ENCODE peak calls at places on chromosomes 6 and 20, in seven cellular contexts. V, N, I, K, B, R and Q are unnamed samples.

GRCh38 chr6:16243055-16243454 is 4.7 kb downstream of the GMPR start:
- DNase-seq in B (no peak), N (no peak), R (no peak), I (peak; percentile 89), K (no peak), V (peak; percentile 12), Q (no peak)

GRCh38 chr6:119873107-119873506 is 523.5 kb upstream of the MAN1A1 start:
- DNase-seq in K (no peak), I (no peak), B (no peak), N (no peak), V (no peak), R (no peak), Q (no peak)

GRCh38 chr6:159487636-159488035 is 205.4 kb downstream of the SOD2 start:
- DNase-seq in V (no peak), K (no peak), R (no peak), B (no peak), N (no peak), I (peak; percentile 16), Q (no peak)

GRCh38 chr6:166862287-166862977 is 93.9 kb downstream of the RNASET2 start:
- DNase-seq in R (peak; percentile 76), I (peak; percentile 2), V (peak; percentile 30), N (peak; percentile 67), K (no peak), B (peak; percentile 77), Q (peak; percentile 73)

GRCh38 chr6:35400901-35401311 is 51.2 kb upstream of the FANCE start:
- DNase-seq in I (peak; percentile 29), N (no peak), V (peak; percentile 64), R (no peak), K (no peak), B (no peak), Q (no peak)

GRCh38 chr20:33883164-33883563 is 72.0 kb downstream of the CHMP4B start:
- DNase-seq in K (no peak), V (no peak), B (no peak), I (no peak), R (no peak), N (peak; percentile 22), Q (peak; percentile 72)

GRCh38 chr6:5541751-5542432 is 280.6 kb downstream of the FARS2 start:
- DNase-seq in B (peak; percentile 18), V (no peak), R (no peak), I (no peak), K (no peak), N (no peak), Q (no peak)

GRCh38 chr6:123276439-123277045 is 280.5 kb downstream of the CLVS2 start:
- DNase-seq in K (no peak), I (no peak), N (no peak), R (peak; percentile 56), B (no peak), V (no peak), Q (no peak)

GRCh38 chr6:139336488-139336887 is 38.0 kb downstream of the CITED2 start:
- DNase-seq in K (no peak), R (no peak), N (no peak), B (no peak), I (peak; percentile 51), V (peak; percentile 60), Q (no peak)

GRCh38 chr6:39276379-39276995 is 37.7 kb downstream of the KCNK17 start:
- DNase-seq in I (no peak), N (no peak), K (no peak), V (no peak), B (no peak), R (no peak), Q (no peak)

GRCh38 chr6:46815130-46815529 is 21.9 kb downstream of the MEP1A start:
- DNase-seq in K (no peak), V (no peak), I (no peak), N (no peak), B (no peak), R (no peak), Q (no peak)

GRCh38 chr20:40279390-40279789 is 409.6 kb downstream of the MAFB start:
- DNase-seq in I (no peak), V (no peak), B (no peak), N (no peak), R (no peak), K (no peak), Q (no peak)

GRCh38 chr6:15819841-15820240 is 157.0 kb upstream of the DTNBP1 start:
- DNase-seq in V (no peak), R (no peak), N (no peak), I (no peak), B (no peak), K (no peak), Q (no peak)

GRCh38 chr6:53725791-53726575 is 60.4 kb upstream of the KLHL31 start:
- DNase-seq in R (peak; percentile 87), K (peak; percentile 84), B (peak; percentile 86), V (peak; percentile 86), I (peak; percentile 27), N (peak; percentile 90), Q (peak; percentile 84)

GRCh38 chr6:1729133-1729751 is 119.5 kb downstream of the FOXC1 start:
- DNase-seq in R (no peak), K (no peak), I (no peak), B (no peak), V (no peak), N (no peak), Q (no peak)

GRCh38 chr6:148770408-148771211 is 23.8 kb downstream of the UST start:
- DNase-seq in R (peak; percentile 22), V (peak; percentile 39), N (no peak), B (no peak), I (no peak), K (no peak), Q (no peak)

GRCh38 chr20:46050444-46050843 is 21.4 kb downstream of the SLC12A5 start:
- DNase-seq in R (no peak), K (no peak), I (no peak), V (no peak), B (no peak), N (no peak), Q (no peak)

GRCh38 chr6:110102411-110102810 is 77.1 kb downstream of the WASF1 start:
- DNase-seq in I (no peak), K (no peak), V (no peak), N (no peak), R (no peak), B (no peak), Q (peak; percentile 5)

GRCh38 chr6:167998206-167998605 is 735 bp downstream of the KIF25 start:
- DNase-seq in I (no peak), V (no peak), K (no peak), B (no peak), N (no peak), R (no peak), Q (no peak)

GRCh38 chr6:54980511-54981275 is 134.1 kb downstream of the FAM83B start:
- DNase-seq in R (no peak), I (peak; percentile 85), V (no peak), K (no peak), B (no peak), N (no peak), Q (no peak)

GRCh38 chr6:153162646-153163045 is 31.6 kb upstream of the RGS17 start:
- DNase-seq in N (no peak), V (no peak), I (no peak), R (no peak), B (no peak), K (no peak), Q (no peak)

GRCh38 chr6:62086047-62086446 is 200.0 kb downstream of the KHDRBS2 start:
- DNase-seq in V (no peak), N (no peak), B (no peak), I (no peak), K (no peak), R (no peak), Q (no peak)

GRCh38 chr6:17169291-17169690 is 67.4 kb downstream of the STMND1 start:
- DNase-seq in V (no peak), R (no peak), I (no peak), B (no peak), K (no peak), N (no peak), Q (no peak)

GRCh38 chr6:111777357-111777756 is 95.9 kb downstream of the FYN start:
- DNase-seq in V (no peak), B (no peak), I (no peak), R (no peak), N (no peak), K (no peak), Q (no peak)
- TF ChIP-seq CTCF in V (no peak), B (no peak), I (no peak), R (peak; percentile 20), N (no peak), K (no peak), Q (peak; percentile 14)

GRCh38 chr6:170572704-170573466 is 11.6 kb downstream of the PDCD2 start:
- DNase-seq in V (no peak), R (no peak), N (no peak), K (no peak), B (no peak), I (no peak), Q (no peak)

GRCh38 chr6:170578909-170579308 is 5.5 kb downstream of the PDCD2 start:
- DNase-seq in R (no peak), I (no peak), K (no peak), V (no peak), N (no peak), B (no peak), Q (no peak)

GRCh38 chr6:170575250-170575649 is 9.2 kb downstream of the PDCD2 start:
- DNase-seq in N (no peak), V (no peak), R (no peak), B (no peak), K (no peak), I (no peak), Q (no peak)
- TF ChIP-seq CTCF in N (no peak), V (no peak), R (peak; percentile 30), B (peak; percentile 10), K (no peak), I (peak; percentile 18), Q (peak; percentile 30)

GRCh38 chr20:64051532-64052325 is 2.3 kb upstream of the SOX18 start:
- DNase-seq in B (no peak), R (no peak), N (peak; percentile 92), K (peak; percentile 73), I (no peak), V (peak; percentile 30), Q (no peak)
- TF ChIP-seq CTCF in B (no peak), R (no peak), N (no peak), K (no peak), I (no peak), V (no peak), Q (no peak)

GRCh38 chr6:30363459-30363858 is 18.5 kb downstream of the RPP21 start:
- DNase-seq in V (no peak), R (peak; percentile 21), N (no peak), I (no peak), B (no peak), K (no peak), Q (no peak)

GRCh38 chr6:30360139-30360538 is 15.2 kb downstream of the RPP21 start:
- DNase-seq in K (no peak), B (no peak), N (no peak), V (no peak), R (peak; percentile 7), I (no peak), Q (no peak)

GRCh38 chr6:30361661-30362060 is 16.7 kb downstream of the RPP21 start:
- DNase-seq in B (no peak), N (no peak), R (no peak), V (no peak), K (no peak), I (no peak), Q (no peak)

GRCh38 chr6:30359276-30359675 is 14.3 kb downstream of the RPP21 start:
- DNase-seq in B (no peak), I (no peak), R (no peak), N (no peak), V (no peak), K (no peak), Q (no peak)

DNA sequence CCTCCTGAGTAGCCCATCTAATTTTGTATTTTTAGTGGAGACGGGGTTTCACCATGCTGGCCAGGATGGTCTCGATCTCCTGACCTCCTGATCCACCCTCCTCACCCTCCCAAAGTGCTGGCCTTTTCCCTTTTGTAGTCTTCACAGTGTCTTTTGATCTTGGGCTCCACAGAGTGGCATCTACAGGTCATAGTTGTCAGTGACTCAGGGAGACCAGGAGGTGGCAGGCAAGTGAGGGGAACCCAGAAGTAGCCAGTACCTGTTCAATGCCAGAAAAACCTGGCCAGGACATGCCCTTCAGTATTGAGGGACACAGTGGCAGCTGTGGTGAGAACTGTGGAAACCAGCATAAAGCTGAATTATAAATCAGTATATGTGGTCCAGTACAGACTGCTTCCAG is 19.6 kb downstream of the RPP21 start:
- DNase-seq in N (no peak), K (no peak), R (peak; percentile 10), I (no peak), B (peak; percentile 23), V (peak; percentile 13), Q (no peak)
- TF ChIP-seq CTCF in N (no peak), K (no peak), R (peak; percentile 9), I (no peak), B (no peak), V (no peak), Q (peak; percentile 15)